ENCODE peak calls at places on chromosome 5, in ten cellular contexts. One of them, this sample, is unnamed.

GRCh38 chr5:142065273-142065672 is 43.3 kb upstream of the NDFIP1 start:
- DNase-seq in RCC 7860: no peak
- DNase-seq in fibroblast of the aortic adventitia: no peak
- DNase-seq in stimulated activated naive CD4-positive, alpha-beta T cell: no peak
- DNase-seq in hepatocyte: peak; percentile 51
- DNase-seq in A549: no peak
- DNase-seq in transverse colon: no peak
- DNase-seq in posterior vena cava: no peak
- DNase-seq in stimulated activated CD4-positive, alpha-beta T cell treated with anti-CD3 and anti-CD28 coated beads, Interleukin-4, amount 100 ng/mL, for 48 hours: no peak
- DNase-seq in T-cell: no peak
- DNase-seq in this sample: no peak

GRCh38 chr5:73112359-73112758 is 8.0 kb upstream of the TMEM171 start:
- DNase-seq in transverse colon: no peak
- DNase-seq in T-cell: no peak
- DNase-seq in stimulated activated naive CD4-positive, alpha-beta T cell: no peak
- DNase-seq in fibroblast of the aortic adventitia: no peak
- DNase-seq in stimulated activated CD4-positive, alpha-beta T cell treated with anti-CD3 and anti-CD28 coated beads, Interleukin-4, amount 100 ng/mL, for 48 hours: no peak
- DNase-seq in A549: no peak
- DNase-seq in RCC 7860: no peak
- DNase-seq in posterior vena cava: no peak
- DNase-seq in hepatocyte: no peak
- DNase-seq in this sample: no peak

GRCh38 chr5:157387164-157387563 is 72.8 kb upstream of the NIPAL4 start:
- DNase-seq in transverse colon: no peak
- DNase-seq in hepatocyte: no peak
- DNase-seq in RCC 7860: no peak
- DNase-seq in stimulated activated CD4-positive, alpha-beta T cell treated with anti-CD3 and anti-CD28 coated beads, Interleukin-4, amount 100 ng/mL, for 48 hours: no peak
- DNase-seq in T-cell: no peak
- DNase-seq in A549: no peak
- DNase-seq in fibroblast of the aortic adventitia: no peak
- DNase-seq in stimulated activated naive CD4-positive, alpha-beta T cell: no peak
- DNase-seq in posterior vena cava: no peak
- DNase-seq in this sample: no peak

GRCh38 chr5:83714780-83715179 is 5.9 kb downstream of the HAPLN1 start:
- DNase-seq in stimulated activated CD4-positive, alpha-beta T cell treated with anti-CD3 and anti-CD28 coated beads, Interleukin-4, amount 100 ng/mL, for 48 hours: no peak
- DNase-seq in RCC 7860: no peak
- DNase-seq in posterior vena cava: no peak
- DNase-seq in hepatocyte: no peak
- DNase-seq in T-cell: no peak
- DNase-seq in fibroblast of the aortic adventitia: no peak
- DNase-seq in A549: no peak
- DNase-seq in stimulated activated naive CD4-positive, alpha-beta T cell: no peak
- DNase-seq in transverse colon: no peak
- DNase-seq in this sample: no peak

GRCh38 chr5:6545036-6545693 is 87.7 kb downstream of the NSUN2 start:
- DNase-seq in hepatocyte: no peak
- DNase-seq in fibroblast of the aortic adventitia: no peak
- DNase-seq in T-cell: no peak
- DNase-seq in stimulated activated naive CD4-positive, alpha-beta T cell: no peak
- DNase-seq in A549: no peak
- DNase-seq in RCC 7860: no peak
- DNase-seq in posterior vena cava: no peak
- DNase-seq in transverse colon: no peak
- DNase-seq in stimulated activated CD4-positive, alpha-beta T cell treated with anti-CD3 and anti-CD28 coated beads, Interleukin-4, amount 100 ng/mL, for 48 hours: no peak
- DNase-seq in this sample: no peak

GRCh38 chr5:98106116-98107088 is 667.1 kb upstream of the RGMB start:
- DNase-seq in fibroblast of the aortic adventitia: no peak
- DNase-seq in transverse colon: no peak
- DNase-seq in A549: no peak
- DNase-seq in RCC 7860: no peak
- DNase-seq in stimulated activated naive CD4-positive, alpha-beta T cell: no peak
- DNase-seq in T-cell: no peak
- DNase-seq in hepatocyte: no peak
- DNase-seq in stimulated activated CD4-positive, alpha-beta T cell treated with anti-CD3 and anti-CD28 coated beads, Interleukin-4, amount 100 ng/mL, for 48 hours: no peak
- DNase-seq in posterior vena cava: no peak
- DNase-seq in this sample: no peak

GRCh38 chr5:61280766-61281427 is 51.2 kb upstream of the ZSWIM6 start:
- DNase-seq in transverse colon: peak; percentile 49
- DNase-seq in posterior vena cava: no peak
- DNase-seq in T-cell: no peak
- DNase-seq in fibroblast of the aortic adventitia: no peak
- DNase-seq in stimulated activated naive CD4-positive, alpha-beta T cell: peak; percentile 21
- DNase-seq in hepatocyte: no peak
- DNase-seq in RCC 7860: peak; percentile 6
- DNase-seq in A549: no peak
- DNase-seq in stimulated activated CD4-positive, alpha-beta T cell treated with anti-CD3 and anti-CD28 coated beads, Interleukin-4, amount 100 ng/mL, for 48 hours: no peak
- DNase-seq in this sample: peak; percentile 69

GRCh38 chr5:147780924-147781530 is 1.5 kb downstream of the JAKMIP2 start:
- DNase-seq in A549: no peak
- DNase-seq in fibroblast of the aortic adventitia: no peak
- DNase-seq in T-cell: no peak
- DNase-seq in transverse colon: no peak
- DNase-seq in RCC 7860: no peak
- DNase-seq in posterior vena cava: no peak
- DNase-seq in hepatocyte: no peak
- DNase-seq in stimulated activated CD4-positive, alpha-beta T cell treated with anti-CD3 and anti-CD28 coated beads, Interleukin-4, amount 100 ng/mL, for 48 hours: no peak
- DNase-seq in stimulated activated naive CD4-positive, alpha-beta T cell: no peak
- DNase-seq in this sample: no peak

GRCh38 chr5:81268797-81269196 is 32.6 kb upstream of the ZCCHC9 start:
- DNase-seq in fibroblast of the aortic adventitia: peak; percentile 86
- DNase-seq in hepatocyte: peak; percentile 43
- DNase-seq in stimulated activated naive CD4-positive, alpha-beta T cell: no peak
- DNase-seq in transverse colon: no peak
- DNase-seq in stimulated activated CD4-positive, alpha-beta T cell treated with anti-CD3 and anti-CD28 coated beads, Interleukin-4, amount 100 ng/mL, for 48 hours: no peak
- DNase-seq in posterior vena cava: no peak
- DNase-seq in A549: peak; percentile 42
- DNase-seq in RCC 7860: peak; percentile 16
- DNase-seq in T-cell: no peak
- DNase-seq in this sample: no peak

GRCh38 chr5:179256229-179257189 is 88.8 kb downstream of the ADAMTS2 start:
- DNase-seq in transverse colon: peak; percentile 1
- DNase-seq in fibroblast of the aortic adventitia: peak; percentile 39
- DNase-seq in stimulated activated CD4-positive, alpha-beta T cell treated with anti-CD3 and anti-CD28 coated beads, Interleukin-4, amount 100 ng/mL, for 48 hours: no peak
- DNase-seq in hepatocyte: no peak
- DNase-seq in posterior vena cava: peak; percentile 83
- DNase-seq in A549: no peak
- DNase-seq in stimulated activated naive CD4-positive, alpha-beta T cell: no peak
- DNase-seq in T-cell: no peak
- DNase-seq in RCC 7860: no peak
- DNase-seq in this sample: peak; percentile 56

GRCh38 chr5:36786613-36787012 is 90.0 kb upstream of the NIPBL start:
- DNase-seq in A549: no peak
- DNase-seq in T-cell: no peak
- DNase-seq in fibroblast of the aortic adventitia: no peak
- DNase-seq in transverse colon: peak; percentile 17
- DNase-seq in hepatocyte: no peak
- DNase-seq in RCC 7860: no peak
- DNase-seq in posterior vena cava: no peak
- DNase-seq in stimulated activated CD4-positive, alpha-beta T cell treated with anti-CD3 and anti-CD28 coated beads, Interleukin-4, amount 100 ng/mL, for 48 hours: no peak
- DNase-seq in stimulated activated naive CD4-positive, alpha-beta T cell: no peak
- DNase-seq in this sample: no peak

GRCh38 chr5:152649609-152650008 is 244.5 kb upstream of the NMUR2 start:
- DNase-seq in fibroblast of the aortic adventitia: no peak
- DNase-seq in stimulated activated naive CD4-positive, alpha-beta T cell: no peak
- DNase-seq in stimulated activated CD4-positive, alpha-beta T cell treated with anti-CD3 and anti-CD28 coated beads, Interleukin-4, amount 100 ng/mL, for 48 hours: no peak
- DNase-seq in posterior vena cava: no peak
- DNase-seq in RCC 7860: no peak
- DNase-seq in hepatocyte: no peak
- DNase-seq in transverse colon: no peak
- DNase-seq in A549: no peak
- DNase-seq in T-cell: no peak
- DNase-seq in this sample: no peak

GRCh38 chr5:88452820-88453219 is 184.2 kb upstream of the TMEM161B start:
- DNase-seq in posterior vena cava: no peak
- DNase-seq in RCC 7860: no peak
- DNase-seq in A549: no peak
- DNase-seq in stimulated activated naive CD4-positive, alpha-beta T cell: no peak
- DNase-seq in hepatocyte: peak; percentile 49
- DNase-seq in T-cell: no peak
- DNase-seq in stimulated activated CD4-positive, alpha-beta T cell treated with anti-CD3 and anti-CD28 coated beads, Interleukin-4, amount 100 ng/mL, for 48 hours: no peak
- DNase-seq in transverse colon: no peak
- DNase-seq in fibroblast of the aortic adventitia: peak; percentile 4
- DNase-seq in this sample: no peak

GRCh38 chr5:96835727-96836126 is 28.0 kb upstream of the ERAP1 start:
- DNase-seq in RCC 7860: no peak
- DNase-seq in hepatocyte: no peak
- DNase-seq in posterior vena cava: no peak
- DNase-seq in T-cell: no peak
- DNase-seq in stimulated activated CD4-positive, alpha-beta T cell treated with anti-CD3 and anti-CD28 coated beads, Interleukin-4, amount 100 ng/mL, for 48 hours: no peak
- DNase-seq in transverse colon: no peak
- DNase-seq in A549: no peak
- DNase-seq in stimulated activated naive CD4-positive, alpha-beta T cell: no peak
- DNase-seq in fibroblast of the aortic adventitia: no peak
- DNase-seq in this sample: no peak

GRCh38 chr5:178902849-178903248 is 7.1 kb downstream of the ZFP2 start:
- DNase-seq in stimulated activated naive CD4-positive, alpha-beta T cell: no peak
- DNase-seq in fibroblast of the aortic adventitia: no peak
- DNase-seq in T-cell: no peak
- DNase-seq in stimulated activated CD4-positive, alpha-beta T cell treated with anti-CD3 and anti-CD28 coated beads, Interleukin-4, amount 100 ng/mL, for 48 hours: no peak
- DNase-seq in RCC 7860: peak; percentile 14
- DNase-seq in hepatocyte: no peak
- DNase-seq in posterior vena cava: no peak
- DNase-seq in transverse colon: no peak
- DNase-seq in A549: no peak
- DNase-seq in this sample: no peak

GRCh38 chr5:59158165-59158564 is 575.3 kb downstream of the RAB3C start:
- DNase-seq in fibroblast of the aortic adventitia: no peak
- DNase-seq in posterior vena cava: no peak
- DNase-seq in stimulated activated CD4-positive, alpha-beta T cell treated with anti-CD3 and anti-CD28 coated beads, Interleukin-4, amount 100 ng/mL, for 48 hours: no peak
- DNase-seq in A549: peak; percentile 77
- DNase-seq in transverse colon: no peak
- DNase-seq in T-cell: no peak
- DNase-seq in stimulated activated naive CD4-positive, alpha-beta T cell: no peak
- DNase-seq in hepatocyte: no peak
- DNase-seq in RCC 7860: no peak
- DNase-seq in this sample: no peak

GRCh38 chr5:151222769-151223446 is 984 bp downstream of the CCDC69 start:
- DNase-seq in hepatocyte: peak; percentile 27
- DNase-seq in stimulated activated naive CD4-positive, alpha-beta T cell: no peak
- DNase-seq in A549: peak; percentile 13
- DNase-seq in RCC 7860: no peak
- DNase-seq in T-cell: peak; percentile 28
- DNase-seq in transverse colon: peak; percentile 69
- DNase-seq in stimulated activated CD4-positive, alpha-beta T cell treated with anti-CD3 and anti-CD28 coated beads, Interleukin-4, amount 100 ng/mL, for 48 hours: no peak
- DNase-seq in fibroblast of the aortic adventitia: peak; percentile 13
- DNase-seq in posterior vena cava: peak; percentile 83
- DNase-seq in this sample: peak; percentile 78

GRCh38 chr5:16744164-16744880 is 127.5 kb upstream of the RETREG1 start:
- DNase-seq in A549: no peak
- DNase-seq in transverse colon: no peak
- DNase-seq in RCC 7860: no peak
- DNase-seq in stimulated activated naive CD4-positive, alpha-beta T cell: no peak
- DNase-seq in T-cell: no peak
- DNase-seq in stimulated activated CD4-positive, alpha-beta T cell treated with anti-CD3 and anti-CD28 coated beads, Interleukin-4, amount 100 ng/mL, for 48 hours: no peak
- DNase-seq in hepatocyte: no peak
- DNase-seq in fibroblast of the aortic adventitia: no peak
- DNase-seq in posterior vena cava: no peak
- DNase-seq in this sample: no peak

GRCh38 chr5:29697786-29698414 is 1495.6 kb upstream of the CDH6 start:
- DNase-seq in A549: peak; percentile 12
- DNase-seq in transverse colon: no peak
- DNase-seq in RCC 7860: peak; percentile 28
- DNase-seq in hepatocyte: peak; percentile 46
- DNase-seq in fibroblast of the aortic adventitia: no peak
- DNase-seq in posterior vena cava: no peak
- DNase-seq in T-cell: no peak
- DNase-seq in stimulated activated naive CD4-positive, alpha-beta T cell: no peak
- DNase-seq in stimulated activated CD4-positive, alpha-beta T cell treated with anti-CD3 and anti-CD28 coated beads, Interleukin-4, amount 100 ng/mL, for 48 hours: no peak
- DNase-seq in this sample: no peak

GRCh38 chr5:10563940-10564837 is at the start of gene ANKRD33B:
- DNase-seq in T-cell: peak; percentile 65
- DNase-seq in RCC 7860: peak; percentile 86
- DNase-seq in fibroblast of the aortic adventitia: peak; percentile 62
- DNase-seq in stimulated activated naive CD4-positive, alpha-beta T cell: peak; percentile 74
- DNase-seq in A549: peak; percentile 77
- DNase-seq in transverse colon: peak; percentile 63
- DNase-seq in hepatocyte: peak; percentile 76
- DNase-seq in stimulated activated CD4-positive, alpha-beta T cell treated with anti-CD3 and anti-CD28 coated beads, Interleukin-4, amount 100 ng/mL, for 48 hours: peak; percentile 67
- DNase-seq in posterior vena cava: peak; percentile 85
- DNase-seq in this sample: peak; percentile 78

GRCh38 chr5:37722236-37723146 is 117.3 kb downstream of the GDNF start:
- DNase-seq in fibroblast of the aortic adventitia: peak; percentile 88
- DNase-seq in RCC 7860: peak; percentile 100
- DNase-seq in A549: peak; percentile 17
- DNase-seq in stimulated activated naive CD4-positive, alpha-beta T cell: no peak
- DNase-seq in posterior vena cava: no peak
- DNase-seq in stimulated activated CD4-positive, alpha-beta T cell treated with anti-CD3 and anti-CD28 coated beads, Interleukin-4, amount 100 ng/mL, for 48 hours: no peak
- DNase-seq in T-cell: no peak
- DNase-seq in hepatocyte: peak; percentile 16
- DNase-seq in transverse colon: no peak
- DNase-seq in this sample: no peak

GRCh38 chr5:10518352-10518751 is 45.5 kb upstream of the ANKRD33B start:
- DNase-seq in transverse colon: no peak
- DNase-seq in stimulated activated naive CD4-positive, alpha-beta T cell: no peak
- DNase-seq in hepatocyte: peak; percentile 2
- DNase-seq in fibroblast of the aortic adventitia: peak; percentile 89
- DNase-seq in RCC 7860: peak; percentile 69
- DNase-seq in T-cell: no peak
- DNase-seq in stimulated activated CD4-positive, alpha-beta T cell treated with anti-CD3 and anti-CD28 coated beads, Interleukin-4, amount 100 ng/mL, for 48 hours: no peak
- DNase-seq in posterior vena cava: no peak
- DNase-seq in A549: peak; percentile 73
- DNase-seq in this sample: no peak

GRCh38 chr5:27855491-27855890 is 817.1 kb upstream of the CDH9 start:
- DNase-seq in RCC 7860: peak; percentile 90
- DNase-seq in T-cell: no peak
- DNase-seq in hepatocyte: no peak
- DNase-seq in stimulated activated naive CD4-positive, alpha-beta T cell: no peak
- DNase-seq in posterior vena cava: no peak
- DNase-seq in A549: peak; percentile 43
- DNase-seq in fibroblast of the aortic adventitia: no peak
- DNase-seq in stimulated activated CD4-positive, alpha-beta T cell treated with anti-CD3 and anti-CD28 coated beads, Interleukin-4, amount 100 ng/mL, for 48 hours: no peak
- DNase-seq in transverse colon: no peak
- DNase-seq in this sample: no peak

GRCh38 chr5:82388186-82388585 is 110.0 kb upstream of the RPS23 start:
- DNase-seq in fibroblast of the aortic adventitia: peak; percentile 87
- DNase-seq in T-cell: no peak
- DNase-seq in posterior vena cava: peak; percentile 87
- DNase-seq in stimulated activated CD4-positive, alpha-beta T cell treated with anti-CD3 and anti-CD28 coated beads, Interleukin-4, amount 100 ng/mL, for 48 hours: no peak
- DNase-seq in A549: no peak
- DNase-seq in RCC 7860: no peak
- DNase-seq in transverse colon: no peak
- DNase-seq in hepatocyte: no peak
- DNase-seq in stimulated activated naive CD4-positive, alpha-beta T cell: no peak
- DNase-seq in this sample: no peak

GRCh38 chr5:7410936-7411511 is 15.1 kb downstream of the ADCY2 start:
- DNase-seq in T-cell: no peak
- DNase-seq in stimulated activated naive CD4-positive, alpha-beta T cell: no peak
- DNase-seq in stimulated activated CD4-positive, alpha-beta T cell treated with anti-CD3 and anti-CD28 coated beads, Interleukin-4, amount 100 ng/mL, for 48 hours: no peak
- DNase-seq in fibroblast of the aortic adventitia: no peak
- DNase-seq in A549: no peak
- DNase-seq in posterior vena cava: no peak
- DNase-seq in RCC 7860: no peak
- DNase-seq in hepatocyte: no peak
- DNase-seq in transverse colon: no peak
- DNase-seq in this sample: no peak

GRCh38 chr5:116502616-116503015 is 72.0 kb downstream of the SEMA6A start:
- DNase-seq in fibroblast of the aortic adventitia: peak; percentile 28
- DNase-seq in T-cell: no peak
- DNase-seq in posterior vena cava: no peak
- DNase-seq in transverse colon: no peak
- DNase-seq in A549: no peak
- DNase-seq in RCC 7860: peak; percentile 30
- DNase-seq in stimulated activated naive CD4-positive, alpha-beta T cell: no peak
- DNase-seq in hepatocyte: no peak
- DNase-seq in stimulated activated CD4-positive, alpha-beta T cell treated with anti-CD3 and anti-CD28 coated beads, Interleukin-4, amount 100 ng/mL, for 48 hours: no peak
- DNase-seq in this sample: no peak

GRCh38 chr5:153573326-153574033 is 83.0 kb downstream of the GRIA1 start:
- DNase-seq in A549: no peak
- DNase-seq in T-cell: no peak
- DNase-seq in hepatocyte: no peak
- DNase-seq in RCC 7860: no peak
- DNase-seq in posterior vena cava: no peak
- DNase-seq in stimulated activated naive CD4-positive, alpha-beta T cell: no peak
- DNase-seq in fibroblast of the aortic adventitia: no peak
- DNase-seq in transverse colon: no peak
- DNase-seq in stimulated activated CD4-positive, alpha-beta T cell treated with anti-CD3 and anti-CD28 coated beads, Interleukin-4, amount 100 ng/mL, for 48 hours: no peak
- DNase-seq in this sample: no peak

GRCh38 chr5:158952951-158953350 is 146.8 kb downstream of the EBF1 start:
- DNase-seq in A549: no peak
- DNase-seq in fibroblast of the aortic adventitia: no peak
- DNase-seq in stimulated activated CD4-positive, alpha-beta T cell treated with anti-CD3 and anti-CD28 coated beads, Interleukin-4, amount 100 ng/mL, for 48 hours: no peak
- DNase-seq in T-cell: no peak
- DNase-seq in transverse colon: no peak
- DNase-seq in RCC 7860: no peak
- DNase-seq in hepatocyte: no peak
- DNase-seq in stimulated activated naive CD4-positive, alpha-beta T cell: no peak
- DNase-seq in posterior vena cava: no peak
- DNase-seq in this sample: no peak

This sample was measured in upper lobe of right lung.